ENCODE peak calls at places on chromosomes 7 and 10, in four cellular contexts. B is cardiac muscle cell, Y is thoracic aorta, N is heart left ventricle. M is an unnamed sample. For H3K4me1, the result is how much of the 10 kb centered on the place peaks cover.

GRCh38 chr7:70457477-70458194 is 674.3 kb upstream of the GALNT17 start:
- DNase-seq in Y (no peak), N (no peak), B (no peak), M (no peak)

GRCh38 chr10:131947631-131948347 is 33.9 kb downstream of the BNIP3 start:
- DNase-seq in Y (no peak), N (no peak), B (peak), M (no peak)

GRCh38 chr10:98186681-98187080 is 52.2 kb downstream of the R3HCC1L start:
- DNase-seq in N (no peak), B (no peak), Y (no peak), M (no peak)

GRCh38 chr10:113872139-113873030 is 17.9 kb downstream of the NHLRC2 start:
- DNase-seq in Y (no peak), B (no peak), N (no peak), M (no peak)

GRCh38 chr10:59872892-59873463 is 33.4 kb downstream of the CCDC6 start:
- DNase-seq in B (peak), Y (peak), N (peak), M (peak)

GRCh38 chr7:94832051-94832450 is 75.3 kb upstream of the PPP1R9A start:
- DNase-seq in N (no peak), Y (no peak), B (no peak), M (no peak)

GRCh38 chr10:116287906-116288501 is 15.0 kb upstream of the GFRA1 start:
- DNase-seq in N (peak), Y (no peak), B (peak), M (no peak)

GRCh38 chr7:73526892-73527821 is 5.1 kb upstream of the BAZ1B start:
- DNase-seq in N (no peak), Y (no peak), B (no peak), M (no peak)

GRCh38 chr10:68047088-68047487 is 28.0 kb downstream of the HERC4 start:
- DNase-seq in B (no peak), Y (no peak), N (no peak), M (no peak)

GRCh38 chr7:40099837-40100236 is 34.6 kb downstream of the MPLKIP start:
- DNase-seq in Y (no peak), N (no peak), B (no peak), M (no peak)

GRCh38 chr10:5512881-5513698 is 11.7 kb upstream of the CALML3 start:
- DNase-seq in Y (no peak), N (no peak), B (no peak), M (no peak)

GRCh38 chr7:142883571-142884284 is 1.8 kb downstream of the TRPV6 start:
- DNase-seq in Y (no peak), B (no peak), N (no peak), M (no peak)

GRCh38 chr7:30470783-30471182 is 7.8 kb downstream of the NOD1 start:
- DNase-seq in B (peak), Y (peak), N (peak), M (no peak)

GRCh38 chr7:30470163-30470770 is 8.3 kb downstream of the NOD1 start:
- DNase-seq in N (peak), Y (peak), B (peak), M (peak)

GRCh38 chr7:30472771-30473392 is 5.7 kb downstream of the NOD1 start:
- DNase-seq in B (peak), Y (no peak), N (no peak), M (peak)

GRCh38 chr7:30472081-30472770 is 6.4 kb downstream of the NOD1 start:
- DNase-seq in N (no peak), Y (no peak), B (no peak), M (peak)

DNA sequence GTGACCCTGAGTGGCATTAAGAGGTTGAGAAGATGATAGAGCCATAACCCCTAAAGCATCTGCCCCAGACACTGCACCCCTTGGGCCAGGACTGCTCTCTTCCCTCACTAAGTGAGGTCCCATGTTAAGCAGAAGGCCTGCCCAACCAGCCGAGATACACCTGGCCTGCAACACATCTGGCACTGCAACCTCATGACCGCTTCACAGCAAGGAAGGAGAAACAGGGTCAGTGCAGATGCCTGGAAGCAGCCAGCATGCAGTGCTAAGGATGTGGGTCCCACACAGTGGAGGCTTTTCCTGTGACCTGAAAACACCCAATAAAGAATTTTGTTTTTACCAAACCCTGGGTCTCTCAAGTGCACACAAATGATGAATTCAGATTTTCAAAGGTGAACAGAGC is 7.4 kb downstream of the NOD1 start:
- DNase-seq in N (no peak), Y (no peak), B (no peak), M (no peak)
- H3K4me1 ChIP-seq in N (half or more), Y (half or more), B (half or more), M (under half)

DNA sequence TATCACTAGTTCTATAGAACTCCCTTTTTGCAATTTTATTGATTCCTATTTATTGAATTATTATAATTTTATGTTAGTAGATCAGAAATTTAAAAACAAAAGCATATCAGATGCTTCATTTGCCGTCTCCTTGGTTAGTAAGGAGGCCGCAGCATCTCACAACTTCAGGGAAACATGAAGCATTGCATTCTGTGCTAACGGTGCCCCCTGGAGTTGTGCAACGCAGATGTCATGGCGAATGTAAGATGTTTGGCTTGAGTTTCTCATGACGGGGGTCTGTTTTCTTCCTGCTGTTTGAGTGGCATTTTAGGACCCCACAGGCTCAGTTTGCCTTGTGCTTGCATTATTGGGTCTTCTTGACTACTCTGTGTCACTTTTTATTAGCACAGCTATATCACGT is 124.8 kb downstream of the CNNM2 start:
- DNase-seq in B (no peak), Y (no peak), N (no peak), M (no peak)
- TF ChIP-seq CTCF in B (no peak), Y (no peak), N (no peak), M (no peak)

DNA sequence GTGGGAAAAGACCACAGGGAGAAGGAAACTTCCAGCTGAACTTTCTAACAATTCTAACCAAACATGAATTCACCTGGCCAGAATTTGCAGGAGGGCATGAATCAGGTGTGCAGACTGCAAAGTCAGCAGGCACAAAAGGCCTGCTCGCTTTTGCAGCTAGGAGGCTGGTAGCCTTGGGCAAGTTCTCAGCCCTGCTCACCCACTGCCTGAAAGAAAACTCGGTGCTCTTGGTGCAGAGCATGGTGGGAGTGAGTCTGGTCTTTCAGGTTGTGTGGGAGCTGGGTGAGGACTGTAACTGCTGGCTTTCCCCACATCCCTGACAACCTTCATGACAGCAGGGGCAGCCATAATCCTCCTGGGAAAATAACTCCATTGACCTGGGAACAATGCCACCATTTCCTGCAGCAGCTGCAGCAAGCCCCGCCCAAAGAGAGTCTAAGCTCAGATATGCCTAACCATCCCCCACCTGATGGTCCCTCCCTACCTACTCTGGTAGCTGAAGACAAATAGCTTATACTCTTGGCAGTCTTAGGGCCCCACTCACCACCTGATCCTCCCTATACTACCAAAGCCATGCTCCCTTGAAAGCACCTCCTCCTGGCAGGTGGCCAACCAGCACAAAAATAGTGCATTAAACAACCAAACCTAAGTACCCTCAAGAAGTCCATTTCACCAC is 31.6 kb downstream of the ZNF117 start:
- DNase-seq in N (peak), B (peak), Y (no peak), M (no peak)
- H3K27ac ChIP-seq in N (no peak), B (no peak), Y (no peak), M (no peak)

GRCh38 chr10:78980354-78980753 is 88.4 kb upstream of the ZMIZ1 start:
- DNase-seq in N (no peak), B (peak), Y (no peak), M (no peak)

GRCh38 chr10:78979938-78980337 is 88.8 kb upstream of the ZMIZ1 start:
- DNase-seq in Y (no peak), N (no peak), B (no peak), M (no peak)

GRCh38 chr10:78981970-78982281 is 86.8 kb upstream of the ZMIZ1 start:
- DNase-seq in N (peak), B (no peak), Y (no peak), M (no peak)

GRCh38 chr10:78981257-78981969 is 87.4 kb upstream of the ZMIZ1 start:
- DNase-seq in Y (no peak), N (no peak), B (no peak), M (no peak)

GRCh38 chr10:78980815-78981214 is 88.0 kb upstream of the ZMIZ1 start:
- DNase-seq in Y (no peak), N (no peak), B (peak), M (no peak)
- H3K4me1 ChIP-seq in Y (under half), N (under half), B (under half), M (under half)

GRCh38 chr7:123060446-123060845 is 64.9 kb upstream of the TAS2R16 start:
- DNase-seq in B (no peak), Y (no peak), N (no peak), M (no peak)

GRCh38 chr7:123051916-123052315 is 56.4 kb upstream of the TAS2R16 start:
- DNase-seq in B (no peak), Y (no peak), N (no peak), M (no peak)

GRCh38 chr7:123057926-123058325 is 62.4 kb upstream of the TAS2R16 start:
- DNase-seq in Y (no peak), B (no peak), N (no peak), M (no peak)

DNA sequence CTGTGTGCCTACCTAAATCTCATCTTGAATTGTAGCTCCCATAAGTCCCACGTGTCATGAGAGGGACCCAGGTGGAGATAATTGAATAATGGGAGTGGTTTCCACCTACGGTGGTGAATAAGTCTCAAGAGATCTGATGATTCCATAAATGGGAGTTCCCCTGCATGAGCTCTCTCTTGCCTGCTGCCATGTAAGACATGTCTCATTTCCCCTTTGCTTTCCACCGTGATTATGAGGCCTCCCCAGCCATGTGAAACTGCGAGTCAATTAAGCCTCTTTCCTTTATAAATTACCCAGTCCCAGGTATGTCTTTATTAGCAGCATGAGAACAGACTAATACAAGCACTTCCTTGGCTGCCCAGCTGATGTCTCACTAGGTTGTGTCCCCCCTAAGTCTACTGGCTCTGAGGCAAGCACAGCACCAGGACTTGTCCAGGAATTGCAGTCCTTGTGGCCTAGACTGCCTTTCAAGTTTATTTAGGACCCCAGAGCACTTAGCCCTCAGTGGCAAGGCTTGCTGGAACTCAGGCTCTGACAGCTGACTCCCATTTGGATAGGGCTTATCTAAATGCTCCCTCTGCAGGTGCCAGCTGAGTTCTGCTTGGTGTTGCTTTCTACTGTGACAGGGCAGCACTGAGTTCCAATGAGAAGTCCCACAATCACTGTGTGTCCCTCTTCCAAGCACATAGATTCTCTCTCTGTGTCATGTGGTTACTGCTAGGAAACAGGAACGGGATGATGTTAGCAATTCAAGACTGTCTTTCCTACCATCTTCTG is 59.0 kb upstream of the TAS2R16 start:
- DNase-seq in B (no peak), Y (no peak), N (peak), M (no peak)
- TF ChIP-seq CTCF in B (no peak), Y (no peak), N (no peak), M (no peak)

DNA sequence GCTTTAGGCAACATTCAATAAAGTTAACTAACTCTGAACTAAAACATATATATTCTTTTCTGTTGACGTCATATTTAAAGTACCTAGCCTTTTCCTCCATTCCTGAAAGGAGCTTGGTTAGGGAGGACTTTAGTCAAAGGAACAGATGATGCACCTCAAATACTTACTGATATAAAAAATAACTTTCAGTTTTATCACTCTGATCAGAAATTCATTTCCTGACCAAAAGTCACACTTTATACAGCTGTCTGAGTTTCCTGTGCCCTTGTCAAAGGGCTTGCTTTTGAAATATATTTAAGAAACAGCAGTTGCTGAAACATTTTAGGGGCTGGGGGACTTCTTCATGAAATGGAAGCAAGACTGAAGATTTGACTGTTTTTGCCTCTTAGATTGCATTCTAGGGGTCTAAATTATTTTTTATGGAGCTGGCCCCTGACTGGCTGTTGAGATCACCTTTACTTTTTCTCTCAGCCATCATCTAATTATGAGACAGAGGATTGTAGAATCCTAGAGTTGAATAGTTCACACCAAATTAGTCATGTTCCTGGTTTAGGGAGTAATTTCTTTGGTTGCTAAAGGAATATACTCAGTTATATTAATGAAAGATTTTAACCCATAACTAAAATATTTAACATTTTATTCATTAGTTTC is 46.6 kb downstream of the GLCCI1 start:
- DNase-seq in Y (no peak), B (no peak), N (no peak), M (no peak)
- H3K27ac ChIP-seq in Y (no peak), B (no peak), N (no peak), M (no peak)

DNA sequence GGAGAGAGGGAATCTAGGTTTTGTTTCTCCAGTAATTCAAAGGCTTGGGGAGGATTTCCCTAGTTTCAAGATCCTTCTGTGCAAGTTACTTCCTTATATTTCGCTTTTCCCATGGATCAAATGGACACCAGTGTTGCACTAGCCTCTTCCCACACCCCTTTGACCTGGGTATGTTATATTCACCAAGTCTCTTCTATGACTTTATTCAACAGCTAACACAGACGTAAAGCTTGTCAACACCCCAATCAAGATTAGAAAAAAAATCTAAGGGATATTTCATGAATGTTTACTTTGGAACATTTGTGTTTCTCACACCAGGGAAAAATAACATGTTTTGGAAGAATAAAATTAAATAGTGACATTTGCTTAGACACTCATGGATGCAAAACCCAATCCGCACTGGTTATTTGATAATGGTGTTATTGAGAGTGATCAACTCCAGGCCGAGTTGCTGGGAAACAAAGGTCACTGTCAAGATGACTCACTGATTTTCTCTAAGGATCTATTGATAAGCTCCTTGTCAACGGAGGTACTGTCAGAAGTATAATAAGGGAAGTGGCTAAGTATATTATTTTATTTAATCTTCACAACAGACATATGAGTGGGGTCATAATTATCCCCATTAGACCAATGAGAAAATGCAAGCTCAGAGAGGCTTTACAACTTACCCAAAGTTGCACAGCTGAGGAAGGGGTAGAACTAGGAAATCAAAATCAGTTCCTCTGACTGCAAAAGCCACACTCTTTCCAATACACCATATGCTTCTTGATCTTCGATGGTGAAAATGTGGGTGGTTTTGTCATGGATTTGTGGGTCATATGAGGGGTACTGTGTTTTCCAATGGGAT is 52.2 kb downstream of the CREB3L2 start:
- DNase-seq in Y (no peak), B (peak), N (no peak), M (no peak)
- H3K4me1 ChIP-seq in Y (under half), B (half or more), N (under half), M (half or more)

DNA sequence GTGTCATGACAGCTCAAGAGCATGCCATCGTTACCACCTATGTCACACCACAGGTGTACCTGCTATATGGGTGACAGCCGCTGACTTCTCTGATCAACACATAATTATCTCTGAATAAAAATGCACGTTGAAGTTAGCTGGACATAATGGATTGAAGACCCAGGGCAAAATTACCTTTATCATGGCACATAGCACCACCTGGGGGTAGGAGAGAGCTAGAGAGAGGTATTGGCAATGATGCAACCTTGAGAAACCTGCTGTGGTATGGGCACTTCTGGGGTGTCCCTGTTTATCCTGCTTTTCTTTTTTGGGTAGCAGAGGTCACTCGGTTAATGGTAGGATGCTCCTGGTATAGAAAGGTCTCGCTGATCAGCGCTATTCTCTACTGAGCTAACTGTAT is 323.3 kb downstream of the TFEC start:
- DNase-seq in N (no peak), B (peak), Y (no peak), M (no peak)
- TF ChIP-seq CTCF in N (no peak), B (peak), Y (no peak), M (no peak)

M was measured in ascending aorta.